ENCODE peak calls at places on chromosome 3, in seven cellular contexts. R is Peyer's patch, I is tibial nerve, P is endothelial cell of umbilical vein, E is GM12878, T is HCT116, S is spleen. U is an unnamed sample. For H3K4me1, the result is how much of the 10 kb centered on the place peaks cover.

GRCh38 chr3:125002414-125002811 is 53.4 kb downstream of the HEG1 start:
- DNase-seq in R (no peak), I (no peak), P (no peak), E (no peak), T (no peak), S (no peak), U (no peak)

GRCh38 chr3:149576071-149576564 is 81.7 kb downstream of the WWTR1 start:
- DNase-seq in R (no peak), I (no peak), P (peak), E (no peak), T (peak), S (no peak), U (no peak)

GRCh38 chr3:41224120-41224806 is 25.0 kb downstream of the CTNNB1 start:
- DNase-seq in R (no peak), I (no peak), P (no peak), E (no peak), T (no peak), S (no peak), U (no peak)

GRCh38 chr3:117756580-117756979 is 1047.0 kb downstream of the TUSC7 start:
- DNase-seq in R (no peak), I (no peak), P (no peak), E (no peak), T (no peak), S (no peak), U (no peak)

GRCh38 chr3:40557558-40558161 is 32.9 kb downstream of the ZNF621 start:
- DNase-seq in R (no peak), I (no peak), P (no peak), E (no peak), T (no peak), S (no peak), U (no peak)

GRCh38 chr3:46477756-46478155 is 13.1 kb upstream of the LTF start:
- DNase-seq in R (no peak), I (no peak), P (no peak), E (no peak), T (no peak), S (no peak), U (no peak)

GRCh38 chr3:62445267-62445666 is 71.9 kb upstream of the FEZF2 start:
- DNase-seq in R (no peak), I (no peak), P (peak), E (peak), T (no peak), S (no peak), U (no peak)

GRCh38 chr3:51935886-51936755 is 5.6 kb downstream of the RRP9 start:
- DNase-seq in R (peak), I (no peak), P (no peak), E (no peak), T (no peak), S (peak), U (no peak)

GRCh38 chr3:119990888-119991287 is 103.4 kb downstream of the GSK3B start:
- DNase-seq in R (no peak), I (no peak), P (peak), E (no peak), T (no peak), S (no peak), U (no peak)

GRCh38 chr3:155184027-155184426 is 103.9 kb downstream of the MME start:
- DNase-seq in R (no peak), I (no peak), P (peak), E (no peak), T (no peak), S (no peak), U (no peak)

GRCh38 chr3:119741701-119742100 is 38.9 kb downstream of the CFAP91 start:
- DNase-seq in R (no peak), I (no peak), P (no peak), E (no peak), T (no peak), S (no peak), U (no peak)

GRCh38 chr3:179149951-179150350 is 1.8 kb downstream of the PIK3CA start:
- DNase-seq in R (no peak), I (no peak), P (no peak), E (no peak), T (no peak), S (no peak), U (no peak)

GRCh38 chr3:179146911-179147570 is 1.1 kb upstream of the PIK3CA start:
- DNase-seq in R (no peak), I (no peak), P (peak), E (peak), T (peak), S (no peak), U (peak)

GRCh38 chr3:179148446-179149238 is 485 bp downstream of the PIK3CA start:
- DNase-seq in R (peak), I (peak), P (peak), E (no peak), T (no peak), S (peak), U (peak)

GRCh38 chr3:179149239-179149887 is 1.2 kb downstream of the PIK3CA start:
- DNase-seq in R (no peak), I (no peak), P (no peak), E (peak), T (no peak), S (no peak), U (peak)

GRCh38 chr3:179147571-179148445 is at the start of gene PIK3CA:
- DNase-seq in R (peak), I (peak), P (peak), E (peak), T (peak), S (peak), U (peak)
- TF ChIP-seq POLR2A in R (peak), I (peak), P (peak), E (peak), T (peak), S (peak), U (peak)

DNA sequence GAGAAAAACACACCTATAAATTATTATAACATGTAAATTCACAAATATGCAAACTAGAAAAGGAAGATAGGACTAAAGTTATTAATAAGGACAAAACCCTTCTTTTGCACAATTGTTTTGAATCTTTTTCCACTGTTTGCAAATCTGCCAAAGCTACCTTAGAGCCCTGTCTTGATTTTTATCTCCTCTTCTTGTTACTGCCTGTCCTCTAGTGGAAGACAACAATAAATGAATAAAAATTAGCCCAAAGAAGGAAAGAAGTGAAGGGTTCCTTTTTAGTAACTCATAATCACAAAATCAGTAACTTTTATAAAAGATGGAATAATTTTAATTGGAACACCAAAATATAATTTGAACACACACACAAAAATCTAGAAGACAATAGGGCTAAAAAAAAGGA is 2.7 kb downstream of the CD200R1 start:
- DNase-seq in R (no peak), I (no peak), P (no peak), E (no peak), T (no peak), S (no peak), U (no peak)
- H3K4me1 ChIP-seq in R (under half), I (under half), P (under half), E (under half), T (under half), S (under half), U (under half)

DNA sequence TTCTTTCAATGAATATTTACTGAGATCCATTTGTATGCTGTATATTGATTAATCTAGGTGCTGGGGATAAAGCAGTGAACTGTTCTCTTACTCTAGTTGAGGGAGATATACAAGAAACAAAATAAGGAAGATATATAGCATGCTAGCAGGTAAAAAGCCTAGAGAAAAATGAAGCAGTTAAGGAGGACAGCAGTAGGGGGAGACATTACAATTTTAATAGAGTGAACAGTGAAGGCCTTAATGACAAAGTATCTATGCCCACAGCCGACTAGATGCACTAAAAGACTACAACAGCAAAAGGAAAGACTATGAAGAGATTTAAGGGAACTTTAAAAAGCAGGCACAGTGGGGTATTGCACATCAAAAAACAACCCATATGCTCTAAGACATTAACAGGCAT is 81.4 kb downstream of the XRN1 start:
- DNase-seq in R (no peak), I (no peak), P (peak), E (no peak), T (peak), S (no peak), U (no peak)
- TF ChIP-seq CTCF in R (no peak), I (no peak), P (no peak), E (peak), T (peak), S (no peak), U (no peak)

GRCh38 chr3:184362668-184363540 is 1.4 kb downstream of the POLR2H start:
- DNase-seq in R (peak), I (peak), P (peak), E (peak), T (peak), S (peak), U (peak)
- TF ChIP-seq POLR2A in R (peak), I (peak), P (peak), E (peak), T (peak), S (peak), U (peak)

U was measured in body of pancreas.